ENCODE peak calls at places on chromosome 14, in seven cellular contexts. C, B, L, U, O, E and Z are unnamed samples.

GRCh38 chr14:64293976-64294671 is at the start of gene ESR2:
- DNase-seq in U (peak; percentile 46), C (peak; percentile 14), O (peak; percentile 21), E (peak; percentile 32), L (peak; percentile 12), B (no peak), Z (peak; percentile 9)

GRCh38 chr14:57712101-57712500 is 153.8 kb downstream of the SLC35F4 start:
- DNase-seq in L (no peak), B (no peak), O (no peak), E (no peak), C (no peak), U (no peak), Z (no peak)

GRCh38 chr14:71574976-71575375 is 357.3 kb upstream of the RGS6 start:
- DNase-seq in C (peak; percentile 79), E (no peak), B (no peak), U (no peak), L (no peak), O (no peak), Z (no peak)

GRCh38 chr14:20409226-20409625 is 4.1 kb downstream of the TEP1 start:
- DNase-seq in U (no peak), C (no peak), L (no peak), B (no peak), E (no peak), O (no peak), Z (no peak)

GRCh38 chr14:44897041-44897843 is 64.5 kb downstream of the KLHL28 start:
- DNase-seq in U (peak; percentile 99), E (peak; percentile 100), C (peak; percentile 91), B (peak; percentile 94), O (peak; percentile 97), L (peak; percentile 98), Z (peak; percentile 93)

GRCh38 chr14:104787736-104788532 is 7.6 kb downstream of the AKT1 start:
- DNase-seq in B (no peak), E (no peak), U (peak; percentile 74), O (no peak), C (no peak), L (no peak), Z (no peak)

GRCh38 chr14:52442602-52443001 is 109.7 kb downstream of the TXNDC16 start:
- DNase-seq in B (no peak), C (no peak), U (no peak), E (no peak), O (no peak), L (no peak), Z (no peak)

GRCh38 chr14:73237786-73238261 is 518 bp downstream of the PAPLN start:
- DNase-seq in E (no peak), L (no peak), C (no peak), B (no peak), U (no peak), O (no peak), Z (no peak)

GRCh38 chr14:86799244-86799647 is 1193.7 kb downstream of the GALC start:
- DNase-seq in O (no peak), E (no peak), C (peak; percentile 89), U (no peak), L (no peak), B (no peak), Z (peak; percentile 4)

GRCh38 chr14:95047754-95048153 is 109.6 kb downstream of the DICER1 start:
- DNase-seq in L (no peak), U (no peak), B (no peak), E (no peak), C (no peak), O (no peak), Z (no peak)

GRCh38 chr14:70907996-70908917 is 998 bp downstream of the PCNX1 start:
- DNase-seq in U (peak; percentile 71), B (peak; percentile 50), C (peak; percentile 65), E (peak; percentile 28), L (peak; percentile 67), O (peak; percentile 52), Z (peak; percentile 57)

GRCh38 chr14:96139879-96140278 is 64.8 kb upstream of the BDKRB2 start:
- DNase-seq in L (no peak), E (no peak), C (no peak), U (no peak), B (no peak), O (no peak), Z (no peak)

GRCh38 chr14:50270932-50271331 is 39.6 kb upstream of the SOS2 start:
- DNase-seq in L (no peak), E (no peak), B (no peak), U (no peak), C (no peak), O (no peak), Z (no peak)

GRCh38 chr14:58763210-58763609 is 125.4 kb downstream of the DACT1 start:
- DNase-seq in L (no peak), E (no peak), C (no peak), O (no peak), B (no peak), U (no peak), Z (no peak)

GRCh38 chr14:69501362-69501964 is 16.9 kb downstream of the PLEKHD1 start:
- DNase-seq in B (no peak), C (no peak), L (no peak), U (peak; percentile 79), E (no peak), O (no peak), Z (peak; percentile 45)

GRCh38 chr14:89750206-89750867 is 204.2 kb downstream of the EFCAB11 start:
- DNase-seq in U (no peak), E (no peak), L (no peak), O (no peak), C (no peak), B (no peak), Z (no peak)

GRCh38 chr14:69363055-69363454 is 35.0 kb downstream of the ERH start:
- DNase-seq in O (no peak), E (no peak), U (peak; percentile 64), B (no peak), L (no peak), C (no peak), Z (no peak)

GRCh38 chr14:99050309-99050708 is 221.7 kb downstream of the BCL11B start:
- DNase-seq in B (no peak), O (no peak), U (no peak), C (no peak), L (no peak), E (no peak), Z (no peak)

GRCh38 chr14:75831971-75832370 is 149.8 kb downstream of the TGFB3 start:
- DNase-seq in O (no peak), C (peak; percentile 96), L (peak; percentile 7), U (no peak), E (peak; percentile 44), B (no peak), Z (peak; percentile 58)

GRCh38 chr14:24051789-24052655 is at the start of gene CARMIL3:
- DNase-seq in O (peak; percentile 62), B (peak; percentile 39), C (no peak), L (peak; percentile 46), E (peak; percentile 68), U (peak; percentile 80), Z (peak; percentile 34)

GRCh38 chr14:47567273-47567672 is 108.1 kb downstream of the MDGA2 start:
- DNase-seq in O (no peak), B (no peak), U (no peak), C (peak; percentile 38), E (no peak), L (no peak), Z (no peak)

GRCh38 chr14:68291820-68292219 is 472.2 kb downstream of the RAD51B start:
- DNase-seq in C (no peak), B (no peak), E (no peak), U (no peak), L (no peak), O (no peak), Z (no peak)

GRCh38 chr14:58133739-58134138 is 18.3 kb downstream of the ARMH4 start:
- DNase-seq in E (no peak), B (no peak), O (no peak), U (no peak), L (no peak), C (peak; percentile 89), Z (peak; percentile 68)

GRCh38 chr14:90543876-90544275 is 147.0 kb downstream of the CALM1 start:
- DNase-seq in B (no peak), U (peak; percentile 13), C (no peak), E (no peak), O (no peak), L (no peak), Z (no peak)

GRCh38 chr14:103847954-103848719 is 762 bp upstream of the PPP1R13B start:
- DNase-seq in L (peak; percentile 14), B (no peak), C (no peak), O (no peak), U (peak; percentile 53), E (no peak), Z (no peak)